ENCODE peak calls at places on chromosomes 6 and 20, in four cellular contexts. One of them, this sample, is unnamed.

GRCh38 chr6:123423130-123423529 is 213.6 kb downstream of the TRDN start:
- DNase-seq in lung microvascular endothelial cell: no peak
- DNase-seq in pancreas: no peak
- DNase-seq in psoas muscle: no peak
- DNase-seq in this sample: no peak

GRCh38 chr6:72784581-72784980 is 162.7 kb downstream of the KCNQ5 start:
- DNase-seq in lung microvascular endothelial cell: no peak
- DNase-seq in pancreas: no peak
- DNase-seq in psoas muscle: no peak
- DNase-seq in this sample: no peak

GRCh38 chr20:2993250-2993649 is 50.2 kb upstream of the GNRH2 start:
- DNase-seq in psoas muscle: no peak
- DNase-seq in lung microvascular endothelial cell: no peak
- DNase-seq in pancreas: no peak
- DNase-seq in this sample: no peak

GRCh38 chr6:166087246-166087645 is 80.4 kb downstream of the TBXT start:
- DNase-seq in lung microvascular endothelial cell: no peak
- DNase-seq in pancreas: no peak
- DNase-seq in psoas muscle: no peak
- DNase-seq in this sample: no peak

GRCh38 chr20:32655903-32656500 is 17.7 kb downstream of the C20orf203 start:
- DNase-seq in lung microvascular endothelial cell: no peak
- DNase-seq in pancreas: no peak
- DNase-seq in psoas muscle: no peak
- DNase-seq in this sample: no peak

GRCh38 chr20:24305366-24305765 is 164.1 kb upstream of the SYNDIG1 start:
- DNase-seq in pancreas: no peak
- DNase-seq in lung microvascular endothelial cell: no peak
- DNase-seq in psoas muscle: no peak
- DNase-seq in this sample: no peak

GRCh38 chr6:112603726-112604125 is 256.6 kb downstream of the RFPL4B start:
- DNase-seq in pancreas: no peak
- DNase-seq in lung microvascular endothelial cell: no peak
- DNase-seq in psoas muscle: no peak
- DNase-seq in this sample: no peak

GRCh38 chr6:9799582-9799981 is 615.3 kb downstream of the TFAP2A start:
- DNase-seq in lung microvascular endothelial cell: no peak
- DNase-seq in pancreas: no peak
- DNase-seq in psoas muscle: no peak
- DNase-seq in this sample: no peak

GRCh38 chr6:133977983-133978895 is 25.2 kb downstream of the TBPL1 start:
- DNase-seq in lung microvascular endothelial cell: peak; percentile 77
- DNase-seq in pancreas: no peak
- DNase-seq in psoas muscle: no peak
- DNase-seq in this sample: peak; percentile 27

GRCh38 chr6:5108536-5108935 is 23.4 kb downstream of the PPP1R3G start:
- DNase-seq in lung microvascular endothelial cell: no peak
- DNase-seq in pancreas: no peak
- DNase-seq in psoas muscle: no peak
- DNase-seq in this sample: no peak

GRCh38 chr6:5626727-5627426 is 365.6 kb downstream of the FARS2 start:
- DNase-seq in psoas muscle: no peak
- DNase-seq in pancreas: no peak
- DNase-seq in lung microvascular endothelial cell: no peak
- DNase-seq in this sample: no peak

GRCh38 chr20:32189691-32190607 is 17.6 kb downstream of the PLAGL2 start:
- DNase-seq in pancreas: no peak
- DNase-seq in psoas muscle: peak; percentile 73
- DNase-seq in lung microvascular endothelial cell: no peak
- DNase-seq in this sample: no peak

GRCh38 chr20:49676581-49677291 is 36.9 kb downstream of the B4GALT5 start:
- DNase-seq in pancreas: no peak
- DNase-seq in psoas muscle: no peak
- DNase-seq in lung microvascular endothelial cell: no peak
- DNase-seq in this sample: no peak

GRCh38 chr6:67606905-67607828 is 1027.9 kb upstream of the ADGRB3 start:
- DNase-seq in pancreas: no peak
- DNase-seq in psoas muscle: no peak
- DNase-seq in lung microvascular endothelial cell: peak; percentile 48
- DNase-seq in this sample: peak; percentile 27

GRCh38 chr6:130602151-130602770 is 224.9 kb upstream of the SMLR1 start:
- DNase-seq in pancreas: no peak
- DNase-seq in lung microvascular endothelial cell: peak; percentile 94
- DNase-seq in psoas muscle: no peak
- DNase-seq in this sample: peak; percentile 93

GRCh38 chr6:104855507-104855906 is 4.2 kb downstream of the HACE1 start:
- DNase-seq in pancreas: no peak
- DNase-seq in psoas muscle: no peak
- DNase-seq in lung microvascular endothelial cell: no peak
- DNase-seq in this sample: no peak

GRCh38 chr6:46504242-46504641 is 13.0 kb upstream of the RCAN2 start:
- DNase-seq in psoas muscle: no peak
- DNase-seq in lung microvascular endothelial cell: no peak
- DNase-seq in pancreas: no peak
- DNase-seq in this sample: no peak

GRCh38 chr6:142566628-142567396 is 265.0 kb downstream of the ADGRG6 start:
- DNase-seq in lung microvascular endothelial cell: peak; percentile 63
- DNase-seq in psoas muscle: no peak
- DNase-seq in pancreas: peak; percentile 20
- DNase-seq in this sample: no peak

GRCh38 chr6:7731289-7731688 is 5.4 kb downstream of the BMP6 start:
- DNase-seq in pancreas: no peak
- DNase-seq in lung microvascular endothelial cell: no peak
- DNase-seq in psoas muscle: no peak
- DNase-seq in this sample: no peak

GRCh38 chr20:10553326-10553984 is 118.3 kb downstream of the SLX4IP start:
- DNase-seq in lung microvascular endothelial cell: peak; percentile 85
- DNase-seq in psoas muscle: peak; percentile 79
- DNase-seq in pancreas: peak; percentile 50
- DNase-seq in this sample: no peak

GRCh38 chr6:128508588-128509296 is 11.7 kb downstream of the PTPRK start:
- DNase-seq in lung microvascular endothelial cell: peak; percentile 93
- DNase-seq in pancreas: no peak
- DNase-seq in psoas muscle: no peak
- DNase-seq in this sample: peak; percentile 82

GRCh38 chr20:38094373-38094775 is 60.8 kb downstream of the RPRD1B start:
- DNase-seq in lung microvascular endothelial cell: no peak
- DNase-seq in pancreas: peak; percentile 42
- DNase-seq in psoas muscle: peak; percentile 70
- DNase-seq in this sample: peak; percentile 51

GRCh38 chr20:59611286-59611685 is 6.9 kb downstream of the PHACTR3 start:
- DNase-seq in pancreas: no peak
- DNase-seq in psoas muscle: no peak
- DNase-seq in lung microvascular endothelial cell: no peak
- DNase-seq in this sample: no peak

This sample was measured in pulmonary artery endothelial cell.